ENCODE peak calls at places on chromosomes 16 and 17, in eight cellular contexts. L is heart left ventricle, V is HCT116, A is sigmoid colon, H is IMR-90, P is spleen, F is endothelial cell of umbilical vein, M is body of pancreas. J is an unnamed sample.

GRCh38 chr17:73566905-73567782 is 77.1 kb downstream of the SDK2 start:
- DNase-seq in F (no peak), L (no peak), H (no peak), A (no peak), P (peak), M (no peak), V (no peak), J (no peak)

GRCh38 chr17:79017546-79017945 is 6.4 kb upstream of the C1QTNF1 start:
- DNase-seq in V (no peak), P (no peak), M (no peak), A (peak), H (no peak), L (no peak), F (no peak), J (no peak)

GRCh38 chr16:81610936-81611335 is 166.3 kb downstream of the CMIP start:
- DNase-seq in A (no peak), L (no peak), H (no peak), P (no peak), F (no peak), V (no peak), M (no peak), J (no peak)

GRCh38 chr17:77474292-77474988 is 333.7 kb downstream of the SEC14L1 start:
- DNase-seq in L (no peak), V (no peak), P (no peak), H (peak), F (no peak), A (peak), M (no peak), J (no peak)

GRCh38 chr17:27430882-27431491 is 25.3 kb upstream of the KSR1 start:
- DNase-seq in M (peak), V (peak), H (peak), P (no peak), L (no peak), A (peak), F (peak), J (peak)

GRCh38 chr16:78448658-78449327 is 349.3 kb downstream of the WWOX start:
- DNase-seq in M (no peak), F (no peak), H (no peak), V (no peak), L (no peak), P (no peak), A (no peak), J (no peak)

GRCh38 chr16:598823-599739 is 9.2 kb downstream of the RAB40C start:
- DNase-seq in M (peak), A (no peak), V (no peak), P (no peak), L (peak), F (no peak), H (no peak), J (no peak)

GRCh38 chr16:88697831-88698693 is 8.1 kb downstream of the RNF166 start:
- DNase-seq in P (no peak), H (no peak), L (no peak), V (no peak), A (no peak), M (no peak), F (no peak), J (no peak)

GRCh38 chr16:62034236-62035114 is 1.8 kb downstream of the CDH8 start:
- DNase-seq in M (no peak), H (no peak), L (no peak), P (no peak), A (no peak), V (no peak), F (no peak), J (no peak)

GRCh38 chr17:28585891-28586290 is 9.2 kb upstream of the ALDOC start:
- DNase-seq in M (no peak), F (no peak), V (no peak), H (no peak), P (no peak), L (no peak), A (no peak), J (no peak)

GRCh38 chr16:81738831-81739496 is 40.1 kb upstream of the PLCG2 start:
- DNase-seq in M (peak), L (peak), H (no peak), P (peak), V (no peak), A (peak), F (no peak), J (peak)

GRCh38 chr17:5861849-5862248 is 208.3 kb upstream of the WSCD1 start:
- DNase-seq in L (no peak), H (no peak), V (no peak), A (no peak), F (no peak), P (no peak), M (no peak), J (no peak)

GRCh38 chr17:76479515-76480048 is 12.2 kb downstream of the AANAT start:
- DNase-seq in L (no peak), P (no peak), V (no peak), M (no peak), H (no peak), A (no peak), F (no peak), J (no peak)

GRCh38 chr17:80989586-80989913 is 2.1 kb upstream of the CHMP6 start:
- DNase-seq in P (no peak), F (no peak), V (no peak), L (no peak), A (no peak), H (no peak), M (no peak), J (no peak)

GRCh38 chr17:47905221-47905733 is 9.2 kb downstream of the SP2 start:
- DNase-seq in H (peak), A (peak), F (peak), L (peak), M (peak), V (no peak), P (no peak), J (no peak)

GRCh38 chr17:2171725-2172446 is 117.0 kb downstream of the HIC1 start:
- DNase-seq in M (peak), L (peak), F (peak), H (peak), V (no peak), A (peak), P (no peak), J (no peak)

GRCh38 chr16:29826342-29826695 is 6.1 kb downstream of the MVP start:
- DNase-seq in M (no peak), A (no peak), P (no peak), H (no peak), V (no peak), L (no peak), F (no peak), J (no peak)

GRCh38 chr16:53282975-53283946 is 151.0 kb upstream of the RBL2 start:
- DNase-seq in H (peak), M (no peak), A (no peak), F (peak), L (no peak), V (peak), P (no peak), J (peak)

GRCh38 chr17:6677158-6677831 is 25.7 kb downstream of the C17orf100 start:
- DNase-seq in P (no peak), H (peak), A (no peak), M (no peak), L (no peak), F (no peak), V (no peak), J (no peak)

GRCh38 chr16:5016967-5017677 is 16.6 kb downstream of the NAGPA start:
- DNase-seq in L (no peak), F (no peak), V (no peak), P (no peak), M (no peak), H (no peak), A (no peak), J (no peak)

GRCh38 chr17:79809530-79810137 is 12.8 kb upstream of the CBX8 start:
- DNase-seq in P (no peak), A (peak), V (no peak), L (no peak), F (no peak), H (no peak), M (no peak), J (no peak)

GRCh38 chr16:705748-706188 is at the start of gene FBXL16:
- DNase-seq in F (no peak), V (no peak), M (no peak), L (no peak), P (no peak), H (no peak), A (no peak), J (no peak)

GRCh38 chr17:9890124-9890523 is 14.9 kb downstream of the RCVRN start:
- DNase-seq in P (no peak), V (peak), H (no peak), F (no peak), M (peak), A (no peak), L (no peak), J (peak)

GRCh38 chr17:69170377-69170776 is 28.7 kb upstream of the ABCA6 start:
- DNase-seq in H (no peak), M (no peak), P (no peak), A (no peak), L (no peak), V (no peak), F (peak), J (no peak)

GRCh38 chr16:27363797-27364196 is 38.2 kb upstream of the IL21R start:
- DNase-seq in H (no peak), P (no peak), M (peak), F (peak), A (peak), V (no peak), L (no peak), J (peak)

GRCh38 chr17:78082988-78083387 is 45.6 kb downstream of the TMC6 start:
- DNase-seq in L (no peak), M (no peak), F (no peak), V (no peak), H (no peak), A (no peak), P (no peak), J (peak)

GRCh38 chr17:67528751-67529436 is 151.8 kb downstream of the PITPNC1 start:
- DNase-seq in L (peak), A (peak), H (peak), F (peak), P (peak), V (peak), M (peak), J (no peak)

GRCh38 chr16:29025218-29025617 is 40.4 kb downstream of the LAT start:
- DNase-seq in F (no peak), V (no peak), P (peak), M (no peak), A (peak), H (no peak), L (no peak), J (no peak)

GRCh38 chr17:37608369-37609169 is 649 bp downstream of the SYNRG start:
- DNase-seq in H (peak), A (no peak), F (peak), M (no peak), V (no peak), P (no peak), L (no peak), J (peak)

GRCh38 chr16:48101069-48101674 is 54.6 kb downstream of the ABCC12 start:
- DNase-seq in M (peak), H (no peak), A (no peak), V (no peak), L (no peak), F (no peak), P (no peak), J (no peak)

GRCh38 chr17:37787055-37787720 is 42.3 kb upstream of the HNF1B start:
- DNase-seq in A (no peak), P (no peak), L (peak), H (peak), V (no peak), M (peak), F (no peak), J (no peak)

DNA sequence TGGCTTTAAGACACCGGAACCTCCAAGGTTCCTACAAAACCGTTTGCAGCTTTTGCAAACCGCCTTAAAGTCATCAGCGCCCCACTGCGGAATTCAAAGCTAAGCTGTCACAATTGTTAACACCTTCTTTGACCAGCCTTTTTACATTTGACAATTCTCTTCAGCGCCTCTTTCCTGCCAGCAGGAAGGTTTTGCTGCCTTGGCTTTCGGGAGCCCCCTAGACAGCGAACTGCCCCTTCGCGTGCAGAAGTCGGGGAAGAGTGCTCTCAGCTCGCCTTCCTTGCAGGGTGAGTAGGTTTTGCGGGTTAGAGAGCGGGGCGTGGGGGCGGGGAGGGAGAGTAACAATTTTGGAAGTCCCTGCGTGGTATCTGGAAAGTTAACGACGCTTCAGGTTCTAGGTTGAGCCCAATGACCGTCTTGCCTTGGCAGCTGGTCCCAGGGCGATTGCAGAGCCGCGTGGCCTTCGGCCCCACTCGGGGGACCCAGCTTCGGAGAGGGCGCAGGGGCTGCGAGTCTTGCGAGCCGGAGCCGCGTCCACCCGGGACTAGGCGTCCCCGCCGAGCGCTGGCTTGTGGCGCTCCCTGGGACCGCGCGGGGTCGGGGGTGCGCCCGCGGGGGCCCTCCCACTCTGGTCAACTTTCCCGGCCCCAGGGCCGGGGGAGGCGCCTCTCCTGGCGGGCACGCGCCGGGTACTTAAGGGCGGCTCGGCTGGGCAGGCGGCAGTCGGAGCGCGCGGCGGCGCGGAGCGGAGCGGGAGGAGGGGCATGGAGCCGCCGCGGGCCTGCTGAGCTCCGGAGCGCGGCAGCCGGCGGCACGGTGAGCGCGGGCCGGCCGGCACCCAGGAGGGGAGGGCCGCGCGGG is at the start of gene HAS3:
- DNase-seq in V (peak), P (peak), F (peak), M (peak), H (peak), L (peak), A (no peak), J (peak)
- TF ChIP-seq POLR2A in V (no peak), P (no peak), F (peak), M (peak), H (peak), L (no peak), A (no peak), J (no peak)

GRCh38 chr17:45098081-45098868 is 34.0 kb downstream of the PLCD3 start:
- DNase-seq in M (no peak), A (no peak), P (no peak), H (no peak), F (no peak), L (no peak), V (no peak), J (no peak)
- TF ChIP-seq POLR2A in M (no peak), A (no peak), P (no peak), H (no peak), F (no peak), L (no peak), V (no peak), J (no peak)

GRCh38 chr16:9957433-9957832 is 224.8 kb downstream of the GRIN2A start:
- DNase-seq in F (no peak), H (no peak), M (no peak), V (no peak), P (no peak), A (no peak), L (no peak), J (no peak)
- TF ChIP-seq POLR2A in F (no peak), H (no peak), M (no peak), V (no peak), P (no peak), A (no peak), L (no peak), J (no peak)

GRCh38 chr16:12153662-12154061 is 177.1 kb downstream of the SNX29 start:
- DNase-seq in H (no peak), P (no peak), M (no peak), F (no peak), V (no peak), L (no peak), A (no peak), J (no peak)

GRCh38 chr16:12147681-12148479 is 171.3 kb downstream of the SNX29 start:
- DNase-seq in H (no peak), L (peak), V (no peak), P (peak), M (no peak), A (no peak), F (no peak), J (no peak)

GRCh38 chr16:12150600-12150999 is 174.1 kb downstream of the SNX29 start:
- DNase-seq in A (no peak), M (no peak), F (no peak), P (no peak), V (no peak), H (no peak), L (no peak), J (no peak)

GRCh38 chr16:12146966-12147365 is 170.4 kb downstream of the SNX29 start:
- DNase-seq in V (no peak), L (no peak), F (no peak), A (no peak), H (no peak), P (peak), M (no peak), J (no peak)

GRCh38 chr16:12149971-12150370 is 173.4 kb downstream of the SNX29 start:
- DNase-seq in H (no peak), V (no peak), F (no peak), A (no peak), L (no peak), P (peak), M (no peak), J (no peak)
- TF ChIP-seq POLR2A in H (no peak), V (no peak), F (no peak), A (no peak), L (no peak), P (no peak), M (no peak), J (no peak)

DNA sequence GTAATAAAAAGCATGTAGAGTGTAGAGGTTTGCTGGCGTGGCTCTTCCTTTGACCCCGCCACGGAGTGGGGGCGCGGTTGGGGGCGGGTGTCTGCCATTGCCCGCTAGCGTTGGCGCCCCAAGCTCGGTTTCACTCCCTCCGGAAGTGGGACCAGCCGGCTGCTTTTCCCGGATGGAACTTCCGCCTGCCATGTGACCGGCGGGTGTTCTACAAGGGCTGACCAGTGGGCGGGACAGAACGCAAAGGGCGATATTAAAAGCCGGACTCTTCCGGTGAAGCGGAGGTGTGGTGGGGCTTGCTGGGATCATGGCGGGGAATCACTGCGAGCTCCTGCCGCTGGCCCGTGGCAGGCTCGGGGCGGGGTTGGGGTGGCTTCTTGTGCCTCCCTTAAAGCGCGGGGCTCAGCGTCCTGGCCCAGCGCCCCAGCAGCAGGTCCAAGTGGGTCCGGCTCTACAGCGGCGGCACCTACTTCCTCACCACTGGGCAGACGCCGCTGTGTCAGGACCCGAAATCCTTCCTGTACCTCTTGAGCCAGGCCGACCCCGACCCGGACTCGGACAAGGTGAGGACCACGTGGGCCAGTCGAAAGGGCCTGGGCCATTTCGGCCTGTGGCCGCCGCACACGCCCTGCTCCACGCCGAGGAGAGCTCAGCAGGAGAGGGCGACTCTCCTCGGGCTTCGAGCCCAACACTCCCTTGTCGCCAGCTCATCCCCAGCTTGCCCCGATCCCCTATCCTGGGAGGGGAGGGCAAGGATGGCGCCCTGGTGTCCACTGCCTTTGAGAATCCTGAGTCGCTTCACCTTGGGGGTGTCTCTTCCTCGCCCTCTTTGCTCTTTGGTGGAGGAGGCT is 65.6 kb downstream of the PDPK1 start:
- DNase-seq in L (peak), M (peak), F (peak), P (peak), A (peak), V (peak), H (peak), J (peak)
- TF ChIP-seq POLR2A in L (no peak), M (peak), F (peak), P (no peak), A (peak), V (peak), H (peak), J (peak)

J was measured in erythroblast.